ENCODE peak calls at places on chromosomes 11 and 22, in five cellular contexts. K, T, N, I and Y are unnamed samples. For H3K4me1, the result is how much of the 10 kb centered on the place peaks cover.

GRCh38 chr11:35619030-35619753 is 932 bp downstream of the FJX1 start:
- DNase-seq in I (peak), N (peak), K (peak), T (peak), Y (no peak)

GRCh38 chr11:70721006-70721405 is 322.7 kb downstream of the CTTN start:
- DNase-seq in I (no peak), N (no peak), K (no peak), T (no peak), Y (no peak)

GRCh38 chr11:64537876-64538275 is 53.1 kb upstream of the SLC22A12 start:
- DNase-seq in N (no peak), T (no peak), K (no peak), I (no peak), Y (no peak)

GRCh38 chr11:69992026-69992425 is 86.1 kb upstream of the ANO1 start:
- DNase-seq in K (no peak), T (no peak), I (no peak), N (no peak), Y (no peak)

GRCh38 chr11:120558754-120559431 is 47.3 kb downstream of the GRIK4 start:
- DNase-seq in T (no peak), K (no peak), I (no peak), N (no peak), Y (no peak)

GRCh38 chr11:112013501-112014164 is 11.6 kb upstream of the DLAT start:
- DNase-seq in I (no peak), N (no peak), T (no peak), K (no peak), Y (no peak)

GRCh38 chr22:48630444-48630777 is 1197.3 kb downstream of the BRD1 start:
- DNase-seq in K (no peak), T (peak), N (no peak), I (no peak), Y (no peak)

GRCh38 chr11:65555693-65556231 is 2.4 kb downstream of the LTBP3 start:
- DNase-seq in K (no peak), I (peak), N (peak), T (no peak), Y (no peak)

GRCh38 chr22:25021976-25022711 is 69.6 kb downstream of the KIAA1671 start:
- DNase-seq in K (no peak), N (no peak), T (no peak), I (no peak), Y (no peak)

GRCh38 chr11:60880189-60880588 is 12.8 kb downstream of the ZP1 start:
- DNase-seq in I (no peak), N (no peak), K (no peak), T (no peak), Y (no peak)

GRCh38 chr11:45795379-45795778 is 9.6 kb upstream of the SLC35C1 start:
- DNase-seq in I (no peak), K (no peak), N (no peak), T (no peak), Y (no peak)

GRCh38 chr22:46986788-46987187 is 224.3 kb downstream of the TBC1D22A start:
- DNase-seq in T (no peak), K (no peak), I (no peak), N (no peak), Y (no peak)

GRCh38 chr22:46984751-46985506 is 222.5 kb downstream of the TBC1D22A start:
- DNase-seq in I (peak), K (no peak), N (peak), T (no peak), Y (no peak)

GRCh38 chr22:46982635-46983034 is 220.2 kb downstream of the TBC1D22A start:
- DNase-seq in N (no peak), T (no peak), I (no peak), K (no peak), Y (no peak)

GRCh38 chr22:46983046-46983445 is 220.6 kb downstream of the TBC1D22A start:
- DNase-seq in K (no peak), T (no peak), I (no peak), N (no peak), Y (no peak)

GRCh38 chr22:46985507-46985882 is 223.0 kb downstream of the TBC1D22A start:
- DNase-seq in I (no peak), K (no peak), N (no peak), T (no peak), Y (no peak)
- H3K4me1 ChIP-seq in I (under half), K (under half), N (under half), T (under half), Y (under half)

DNA sequence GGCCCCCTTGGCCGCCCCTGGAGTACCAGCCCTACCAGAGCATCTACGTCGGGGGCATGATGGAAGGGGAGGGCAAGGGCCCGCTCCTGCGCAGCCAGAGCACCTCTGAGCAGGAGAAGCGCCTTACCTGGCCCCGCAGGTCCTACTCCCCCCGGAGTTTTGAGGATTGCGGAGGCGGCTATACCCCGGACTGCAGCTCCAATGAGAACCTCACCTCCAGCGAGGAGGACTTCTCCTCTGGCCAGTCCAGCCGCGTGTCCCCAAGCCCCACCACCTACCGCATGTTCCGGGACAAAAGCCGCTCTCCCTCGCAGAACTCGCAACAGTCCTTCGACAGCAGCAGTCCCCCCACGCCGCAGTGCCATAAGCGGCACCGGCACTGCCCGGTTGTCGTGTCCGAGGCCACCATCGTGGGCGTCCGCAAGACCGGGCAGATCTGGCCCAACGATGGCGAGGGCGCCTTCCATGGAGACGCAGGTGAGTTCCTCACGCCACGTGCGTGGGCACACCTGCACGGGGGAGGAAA is 1.5 kb downstream of the BCR start:
- DNase-seq in I (no peak), N (no peak), K (peak), T (no peak), Y (no peak)
- H2AFZ ChIP-seq in I (peak), N (no peak), K (no peak), T (no peak), Y (no peak)

GRCh38 chr11:100831929-100832480 is 144.9 kb downstream of the ARHGAP42 start:
- DNase-seq in N (no peak), K (no peak), I (no peak), T (no peak), Y (no peak)

GRCh38 chr11:100830978-100831732 is 144.1 kb downstream of the ARHGAP42 start:
- DNase-seq in N (peak), I (peak), T (no peak), K (no peak), Y (no peak)

GRCh38 chr11:100825610-100826009 is 138.5 kb downstream of the ARHGAP42 start:
- DNase-seq in T (no peak), K (no peak), I (no peak), N (no peak), Y (no peak)

GRCh38 chr11:100830295-100830694 is 143.2 kb downstream of the ARHGAP42 start:
- DNase-seq in N (no peak), K (no peak), I (no peak), T (peak), Y (no peak)

DNA sequence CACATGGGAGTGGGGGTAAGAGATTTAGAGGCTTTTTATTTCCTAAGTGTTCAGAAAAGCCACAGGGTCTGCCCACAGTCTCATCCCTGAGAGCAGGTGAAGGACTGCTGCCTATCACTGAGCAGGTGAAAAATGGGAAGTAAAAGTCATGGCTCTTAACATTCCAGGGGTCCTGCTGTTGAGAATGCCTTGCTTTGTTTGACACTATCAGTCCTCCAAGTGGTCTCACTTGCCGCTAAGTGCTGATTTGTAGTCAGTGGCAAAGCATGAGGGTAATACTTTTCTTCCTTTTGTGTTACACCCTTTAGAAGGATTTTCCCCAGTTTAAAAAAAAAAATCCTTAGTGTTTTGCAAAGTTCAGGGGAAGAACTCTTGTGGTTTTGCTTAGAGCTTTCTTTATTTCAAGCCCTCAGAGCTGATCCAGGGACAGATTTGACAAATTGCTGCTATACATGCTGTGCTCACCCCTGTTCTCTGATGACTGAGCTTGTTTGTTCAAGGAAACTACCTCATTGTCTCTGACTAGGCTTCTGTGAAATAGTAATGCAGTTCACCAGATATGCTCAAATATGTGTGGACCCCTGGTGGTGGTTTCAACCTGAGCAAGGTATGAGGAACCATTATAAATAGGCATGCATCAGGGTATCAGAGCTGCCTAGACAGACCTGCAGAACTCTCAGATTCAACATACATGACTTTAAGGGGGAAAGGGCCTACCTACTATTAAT is 141.0 kb downstream of the ARHGAP42 start:
- DNase-seq in I (peak), N (peak), K (peak), T (peak), Y (peak)
- TF ChIP-seq CTCF in I (peak), N (peak), K (peak), T (peak), Y (peak)

GRCh38 chr22:50357756-50358155 is 14.6 kb downstream of the PPP6R2 start:
- DNase-seq in K (no peak), T (no peak), I (no peak), N (no peak), Y (no peak)
- H3K4me1 ChIP-seq in K (under half), T (under half), I (under half), N (under half), Y (under half)

DNA sequence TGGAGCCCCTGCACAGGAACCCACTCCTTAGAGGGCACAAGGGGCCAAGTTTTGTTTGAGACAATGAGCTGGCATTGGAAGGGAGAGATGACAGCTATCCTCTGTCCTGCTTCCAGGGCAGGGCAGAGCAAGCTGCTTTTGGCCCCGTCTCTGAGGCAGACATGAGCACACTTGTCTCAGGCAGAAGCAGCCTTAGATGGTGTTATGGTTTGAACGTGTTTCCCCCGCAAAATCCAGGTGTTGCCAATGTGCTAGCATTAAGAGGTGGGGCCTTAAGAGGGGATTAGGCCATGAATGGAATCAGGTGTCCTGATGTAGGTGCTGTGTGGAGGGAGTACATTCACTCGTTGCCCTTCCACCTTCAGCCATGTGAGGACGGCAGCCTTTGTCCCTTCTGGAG is 2.5 kb downstream of the TP53AIP1 start:
- DNase-seq in N (no peak), T (no peak), K (peak), I (no peak), Y (no peak)
- H2AFZ ChIP-seq in N (no peak), T (no peak), K (no peak), I (no peak), Y (no peak)

GRCh38 chr11:110095554-110095953 is 2.4 kb downstream of the ZC3H12C start:
- DNase-seq in N (peak), I (no peak), K (no peak), T (no peak), Y (no peak)

GRCh38 chr11:110100476-110101240 is 7.5 kb downstream of the ZC3H12C start:
- DNase-seq in K (no peak), T (no peak), I (no peak), N (no peak), Y (no peak)

GRCh38 chr11:110096369-110096976 is 3.3 kb downstream of the ZC3H12C start:
- DNase-seq in I (no peak), T (no peak), K (no peak), N (peak), Y (no peak)

GRCh38 chr11:110097459-110098012 is 4.3 kb downstream of the ZC3H12C start:
- DNase-seq in N (peak), T (no peak), I (peak), K (no peak), Y (no peak)

GRCh38 chr11:110098645-110099044 is 5.5 kb downstream of the ZC3H12C start:
- DNase-seq in N (peak), K (peak), I (peak), T (no peak), Y (no peak)
- TF ChIP-seq CTCF in N (no peak), K (peak), I (no peak), T (no peak), Y (no peak)

DNA sequence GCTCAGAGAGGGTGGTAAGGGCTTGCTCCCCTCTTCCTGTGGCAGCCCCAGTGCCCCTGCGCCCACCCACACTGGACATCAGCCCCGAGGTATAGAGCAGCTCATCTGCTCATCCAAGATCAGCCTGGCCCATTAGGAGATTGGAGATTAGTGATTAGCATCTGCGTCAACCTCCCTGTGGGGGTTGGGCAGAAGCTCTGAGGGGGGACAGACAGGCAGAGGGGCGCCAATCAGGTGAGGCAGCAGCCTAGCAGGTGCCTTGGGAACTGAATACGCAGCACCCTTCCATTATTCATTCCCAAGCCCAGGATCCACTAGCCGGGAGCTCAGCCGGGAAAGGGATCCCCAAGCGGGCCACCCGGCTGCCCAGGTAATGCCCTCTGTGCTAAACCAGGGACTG is 11.0 kb downstream of the SMTN start:
- DNase-seq in I (no peak), N (no peak), K (no peak), T (no peak), Y (no peak)
- H3K4me1 ChIP-seq in I (under half), N (under half), K (under half), T (under half), Y (under half)

DNA sequence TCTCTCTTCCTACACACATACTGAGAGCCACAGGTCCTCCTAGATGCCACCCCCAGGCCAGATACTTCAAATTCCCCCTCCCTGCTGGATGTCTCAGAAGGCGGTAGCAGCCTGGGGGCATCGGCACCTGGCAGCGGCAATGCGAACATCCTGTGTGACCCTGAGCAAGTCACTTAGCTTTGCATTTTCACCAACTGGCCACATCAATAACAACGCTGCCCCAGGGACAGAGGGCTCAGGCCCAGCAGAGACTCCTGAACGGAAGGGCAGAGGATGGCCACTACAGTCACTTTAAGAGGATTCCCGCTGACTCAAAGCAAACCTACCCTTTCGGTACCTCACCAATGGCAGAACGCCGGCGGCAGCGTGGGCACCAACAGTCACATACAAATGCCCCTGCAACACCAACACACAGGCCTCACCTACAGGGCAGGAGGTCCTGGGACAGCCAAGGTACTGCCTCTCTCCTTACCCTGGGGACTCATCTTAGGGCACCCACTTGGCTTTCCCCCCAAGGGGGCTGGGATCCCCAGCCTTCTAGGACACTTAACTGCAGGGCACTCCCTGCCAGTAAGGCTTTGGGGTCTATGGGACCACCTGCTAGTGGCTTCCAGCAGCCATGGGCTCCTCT is 1.6 kb downstream of the LMO1 start:
- DNase-seq in T (no peak), K (no peak), I (no peak), N (no peak), Y (no peak)
- H2AFZ ChIP-seq in T (peak), K (no peak), I (peak), N (no peak), Y (no peak)